ENCODE peak calls at places on chromosomes 13 and 19, in eight cellular contexts. J, A, N, U, O, G, I and V are unnamed samples.

GRCh38 chr19:49382639-49383038 is 5.4 kb upstream of the KASH5 start:
- DNase-seq in O (no peak), I (no peak), U (no peak), N (no peak), A (no peak), J (no peak), G (no peak), V (no peak)

GRCh38 chr13:48400090-48400694 is 12.7 kb downstream of the LPAR6 start:
- DNase-seq in O (no peak), I (no peak), A (no peak), U (no peak), N (no peak), G (no peak), J (no peak), V (peak; percentile 59)

GRCh38 chr13:27806744-27807387 is 14.6 kb downstream of the GSX1 start:
- DNase-seq in U (no peak), G (no peak), A (no peak), I (no peak), N (no peak), O (no peak), J (no peak), V (no peak)

GRCh38 chr19:54462713-54463530 is 656 bp downstream of the LENG9 start:
- DNase-seq in G (peak; percentile 59), U (no peak), I (no peak), J (peak; percentile 80), A (no peak), O (peak; percentile 41), N (no peak), V (peak; percentile 85)

GRCh38 chr19:36140289-36141038 is 598 bp downstream of the CAPNS1 start:
- DNase-seq in A (no peak), J (peak; percentile 53), I (no peak), O (peak; percentile 8), N (no peak), G (peak; percentile 24), U (peak; percentile 79), V (peak; percentile 70)

GRCh38 chr13:80671773-80672172 is 330.8 kb upstream of the SPRY2 start:
- DNase-seq in N (no peak), J (no peak), G (no peak), I (no peak), U (no peak), A (no peak), O (no peak), V (no peak)

GRCh38 chr19:38221421-38221820 is 2.6 kb downstream of the DPF1 start:
- DNase-seq in N (no peak), A (no peak), G (no peak), U (no peak), O (no peak), I (no peak), J (no peak), V (no peak)

GRCh38 chr13:25833761-25834160 is 218.1 kb downstream of the SHISA2 start:
- DNase-seq in J (no peak), U (no peak), A (no peak), G (no peak), O (no peak), N (no peak), I (no peak), V (no peak)

GRCh38 chr19:31956771-31957170 is 388.6 kb upstream of the ZNF507 start:
- DNase-seq in U (no peak), N (no peak), G (no peak), O (no peak), I (no peak), A (no peak), J (no peak), V (no peak)

GRCh38 chr19:45973564-45974338 is at the start of gene NOVA2:
- DNase-seq in U (peak; percentile 82), A (no peak), J (peak; percentile 27), N (no peak), O (no peak), G (no peak), I (no peak), V (peak; percentile 62)

GRCh38 chr13:93522486-93522885 is 295.9 kb downstream of the GPC6 start:
- DNase-seq in N (no peak), U (no peak), A (no peak), G (no peak), O (no peak), I (no peak), J (no peak), V (peak; percentile 68)

GRCh38 chr13:37495046-37495445 is 103.5 kb downstream of the POSTN start:
- DNase-seq in G (no peak), O (no peak), I (no peak), J (no peak), U (no peak), A (no peak), N (no peak), V (peak; percentile 65)

GRCh38 chr13:71524245-71525002 is 342.6 kb downstream of the DACH1 start:
- DNase-seq in N (no peak), O (no peak), A (no peak), U (no peak), G (no peak), J (no peak), I (no peak), V (no peak)

GRCh38 chr13:68026077-68026476 is 795.9 kb upstream of the PCDH9 start:
- DNase-seq in N (no peak), A (no peak), O (no peak), G (no peak), I (no peak), U (no peak), J (no peak), V (no peak)

GRCh38 chr19:30001794-30002193 is 59.8 kb downstream of the URI1 start:
- DNase-seq in J (no peak), N (no peak), A (no peak), G (no peak), I (no peak), O (no peak), U (no peak), V (no peak)

GRCh38 chr13:111623743-111624505 is 303.5 kb downstream of the TEX29 start:
- DNase-seq in N (no peak), O (no peak), G (no peak), J (no peak), I (no peak), A (no peak), U (no peak), V (no peak)

GRCh38 chr13:111586291-111586690 is 265.8 kb downstream of the TEX29 start:
- DNase-seq in N (no peak), G (no peak), A (no peak), I (no peak), O (no peak), U (no peak), J (no peak), V (no peak)

GRCh38 chr19:13033819-13034611 is 38.7 kb downstream of the NFIX start:
- DNase-seq in N (no peak), G (peak; percentile 36), I (no peak), U (peak; percentile 62), O (peak; percentile 16), J (peak; percentile 88), A (no peak), V (peak; percentile 82)

GRCh38 chr13:111919826-111920225 is 147.1 kb upstream of the SOX1 start:
- DNase-seq in N (no peak), I (no peak), U (no peak), O (no peak), G (no peak), J (no peak), A (no peak), V (no peak)

GRCh38 chr19:47348819-47349795 is at the start of gene DHX34:
- DNase-seq in G (peak; percentile 99), A (peak; percentile 92), I (peak; percentile 96), U (peak; percentile 98), J (peak; percentile 100), N (peak; percentile 99), O (peak; percentile 95), V (peak; percentile 99)

GRCh38 chr19:31329819-31330218 is 19.4 kb downstream of the TSHZ3 start:
- DNase-seq in A (no peak), I (no peak), O (no peak), J (no peak), G (no peak), U (no peak), N (no peak), V (no peak)

GRCh38 chr13:111938743-111939142 is 128.2 kb upstream of the SOX1 start:
- DNase-seq in O (no peak), U (no peak), J (no peak), N (no peak), G (no peak), A (no peak), I (no peak), V (no peak)

GRCh38 chr13:62483774-62484173 is 1068.1 kb upstream of the PCDH20 start:
- DNase-seq in J (no peak), I (no peak), O (no peak), G (no peak), U (no peak), A (no peak), N (no peak), V (no peak)

GRCh38 chr19:44587863-44588752 is 25.3 kb upstream of the IGSF23 start:
- DNase-seq in N (peak; percentile 86), G (no peak), O (peak; percentile 88), I (no peak), U (no peak), A (no peak), J (no peak), V (peak; percentile 90)

GRCh38 chr13:19587635-19588300 is 26.4 kb upstream of the TPTE2 start:
- DNase-seq in U (no peak), G (no peak), A (no peak), N (no peak), J (no peak), O (peak; percentile 73), I (no peak), V (peak; percentile 63)

GRCh38 chr13:33953203-33953602 is 135.3 kb downstream of the RFC3 start:
- DNase-seq in I (no peak), G (no peak), J (no peak), U (no peak), A (no peak), O (no peak), N (no peak), V (peak; percentile 84)

GRCh38 chr13:93603043-93603442 is 376.4 kb downstream of the GPC6 start:
- DNase-seq in U (no peak), O (no peak), I (no peak), G (no peak), N (peak; percentile 30), J (no peak), A (no peak), V (peak; percentile 95)

GRCh38 chr13:87954116-87954515 is 282.9 kb downstream of the SLITRK5 start:
- DNase-seq in A (no peak), U (no peak), I (no peak), O (no peak), J (no peak), N (no peak), G (no peak), V (no peak)

GRCh38 chr13:71677114-71677513 is 189.9 kb downstream of the DACH1 start:
- DNase-seq in J (no peak), U (no peak), I (no peak), O (no peak), G (no peak), N (no peak), A (no peak), V (no peak)

GRCh38 chr19:6238256-6238642 is 41.5 kb downstream of the MLLT1 start:
- DNase-seq in O (peak; percentile 65), I (no peak), N (no peak), U (no peak), A (no peak), J (no peak), G (no peak), V (peak; percentile 19)

GRCh38 chr19:964761-965694 is 19.1 kb upstream of the WDR18 start:
- DNase-seq in I (no peak), N (no peak), O (no peak), A (no peak), G (no peak), J (no peak), U (no peak), V (peak; percentile 26)